ENCODE peak calls at places on chromosome 9, in nine cellular contexts. F, S, J, X, V, Y, W, T and R are unnamed samples.

GRCh38 chr9:89886281-89886700 is 281.5 kb downstream of the GADD45G start:
- DNase-seq in F (no peak), S (no peak), J (no peak), X (peak; percentile 10), V (no peak), Y (no peak), W (no peak), T (no peak), R (no peak)

GRCh38 chr9:72052122-72052521 is 8.3 kb downstream of the C9orf57 start:
- DNase-seq in F (no peak), S (no peak), J (no peak), X (no peak), V (no peak), Y (no peak), W (no peak), T (no peak), R (no peak)

GRCh38 chr9:93684806-93685553 is 108.6 kb downstream of the PHF2 start:
- DNase-seq in F (peak; percentile 15), S (peak; percentile 36), J (peak; percentile 39), X (no peak), V (no peak), Y (no peak), W (no peak), T (no peak), R (peak; percentile 29)

GRCh38 chr9:123998970-123999621 is 12.5 kb upstream of the LHX2 start:
- DNase-seq in F (no peak), S (no peak), J (no peak), X (no peak), V (no peak), Y (no peak), W (peak; percentile 65), T (no peak), R (no peak)

GRCh38 chr9:130020618-130021017 is 22.4 kb downstream of the FNBP1 start:
- DNase-seq in F (no peak), S (no peak), J (no peak), X (no peak), V (no peak), Y (no peak), W (no peak), T (no peak), R (no peak)

GRCh38 chr9:127131871-127132270 is 9.4 kb upstream of the ANGPTL2 start:
- DNase-seq in F (no peak), S (no peak), J (peak; percentile 62), X (peak; percentile 79), V (no peak), Y (no peak), W (no peak), T (no peak), R (no peak)

GRCh38 chr9:129644365-129644764 is 2.4 kb upstream of the ASB6 start:
- DNase-seq in F (no peak), S (no peak), J (peak; percentile 58), X (no peak), V (no peak), Y (no peak), W (no peak), T (no peak), R (no peak)

GRCh38 chr9:127182901-127183746 is 60.7 kb upstream of the ANGPTL2 start:
- DNase-seq in F (peak; percentile 35), S (no peak), J (no peak), X (no peak), V (no peak), Y (no peak), W (peak; percentile 58), T (no peak), R (peak; percentile 41)

GRCh38 chr9:9855503-9856078 is 757.2 kb downstream of the PTPRD start:
- DNase-seq in F (no peak), S (no peak), J (no peak), X (no peak), V (no peak), Y (no peak), W (peak; percentile 68), T (no peak), R (no peak)

GRCh38 chr9:18358325-18358724 is 115.6 kb upstream of the ADAMTSL1 start:
- DNase-seq in F (no peak), S (peak; percentile 70), J (no peak), X (no peak), V (no peak), Y (no peak), W (no peak), T (no peak), R (no peak)

GRCh38 chr9:113427629-113428028 is 17.1 kb downstream of the C9orf43 start:
- DNase-seq in F (no peak), S (no peak), J (no peak), X (peak; percentile 78), V (no peak), Y (no peak), W (no peak), T (no peak), R (no peak)

GRCh38 chr9:70408393-70409040 is 5.9 kb downstream of the KLF9 start:
- DNase-seq in F (no peak), S (no peak), J (no peak), X (peak; percentile 47), V (no peak), Y (no peak), W (no peak), T (no peak), R (no peak)

GRCh38 chr9:94101169-94101853 is 17.0 kb downstream of the PTPDC1 start:
- DNase-seq in F (no peak), S (no peak), J (no peak), X (no peak), V (no peak), Y (no peak), W (no peak), T (no peak), R (no peak)

GRCh38 chr9:2214707-2215106 is 199.6 kb downstream of the SMARCA2 start:
- DNase-seq in F (no peak), S (no peak), J (no peak), X (no peak), V (no peak), Y (no peak), W (no peak), T (no peak), R (peak; percentile 54)

GRCh38 chr9:95167998-95168397 is 149.5 kb downstream of the FANCC start:
- DNase-seq in F (no peak), S (peak; percentile 82), J (no peak), X (peak; percentile 97), V (peak; percentile 26), Y (no peak), W (no peak), T (peak; percentile 75), R (peak; percentile 89)

GRCh38 chr9:117744856-117745389 is 40.7 kb downstream of the TLR4 start:
- DNase-seq in F (peak; percentile 50), S (peak; percentile 19), J (no peak), X (no peak), V (no peak), Y (no peak), W (no peak), T (no peak), R (no peak)
- H3K4me3 ChIP-seq in F (peak overlapping the region; percentile 29), S (peak overlapping the region; percentile 8), J (peak overlapping the region; percentile 63), X (no peak overlapping the region), V (no peak overlapping the region), Y (peak overlapping the region; percentile 45), W (no peak overlapping the region), T (peak overlapping the region; percentile 25), R (no peak overlapping the region)

DNA sequence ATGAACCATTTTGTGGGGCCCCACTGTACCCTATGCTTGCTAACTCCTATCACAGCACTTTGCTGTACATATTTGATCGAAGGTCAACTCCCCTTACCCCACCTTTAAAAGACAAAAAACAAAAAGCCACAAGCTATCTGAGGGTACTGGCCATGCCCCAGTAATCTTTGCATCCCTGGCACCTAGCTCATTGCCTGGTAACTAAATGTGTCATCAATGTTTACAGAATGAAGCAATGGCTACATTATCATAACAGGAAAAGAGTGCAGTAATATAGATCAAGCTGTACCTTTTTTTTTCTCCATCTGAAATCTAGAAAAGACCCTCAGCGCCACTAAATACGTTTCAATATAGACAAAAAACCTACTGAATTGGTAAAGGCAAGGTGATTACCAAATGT is 188.0 kb downstream of the ELAVL2 start:
- DNase-seq in F (no peak), S (no peak), J (no peak), X (no peak), V (no peak), Y (no peak), W (no peak), T (no peak), R (no peak)
- H3K27ac ChIP-seq in F (no peak overlapping the region), S (no peak overlapping the region), J (no peak overlapping the region), X (no peak overlapping the region), V (no peak overlapping the region), Y (no peak overlapping the region), W (no peak overlapping the region), T (no peak overlapping the region), R (no peak overlapping the region)

DNA sequence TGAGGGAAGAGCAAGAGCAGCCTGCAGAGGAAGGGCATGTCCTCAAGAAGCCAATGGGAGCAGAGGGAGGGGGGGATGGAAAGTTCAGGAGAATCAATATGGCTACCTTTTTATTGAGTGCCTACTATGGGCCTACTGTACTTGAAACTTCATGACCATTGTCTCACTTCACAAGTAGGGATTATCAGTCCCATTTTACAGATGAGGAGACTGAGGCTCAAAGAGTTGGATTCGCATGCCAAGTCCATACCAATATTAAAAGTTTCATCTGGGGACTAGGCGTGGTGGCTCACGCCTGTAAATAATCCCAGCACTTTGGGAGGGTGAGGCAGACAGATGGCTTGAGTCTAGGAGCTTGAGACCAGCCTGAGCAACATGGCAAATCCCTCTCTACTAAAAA is 40.0 kb downstream of the RFK start:
- DNase-seq in F (no peak), S (no peak), J (no peak), X (no peak), V (no peak), Y (no peak), W (no peak), T (no peak), R (no peak)
- H3K4me3 ChIP-seq in F (no peak overlapping the region), S (no peak overlapping the region), J (no peak overlapping the region), X (no peak overlapping the region), V (no peak overlapping the region), Y (no peak overlapping the region), W (no peak overlapping the region), T (no peak overlapping the region), R (no peak overlapping the region)

GRCh38 chr9:133088146-133088750 is 26.5 kb downstream of the CEL start:
- DNase-seq in F (no peak), S (no peak), J (no peak), X (no peak), V (no peak), Y (no peak), W (peak; percentile 54), T (no peak), R (no peak)
- H3K27ac ChIP-seq in F (no peak overlapping the region), S (no peak overlapping the region), J (no peak overlapping the region), X (no peak overlapping the region), V (no peak overlapping the region), Y (no peak overlapping the region), W (no peak overlapping the region), T (no peak overlapping the region), R (no peak overlapping the region)